ENCODE peak calls at places on chromosomes 3 and 15, in six cellular contexts. N is astrocyte of the spinal cord; E is pons; F is activated naive CD4-positive, alpha-beta T cell; W is GM23338; V is Right ventricle myocardium superior. T is an unnamed sample.

GRCh38 chr3:48930590-48930989 is 11.9 kb downstream of the ARIH2 start:
- DNase-seq in W (no peak), F (no peak), V (no peak), E (no peak), N (no peak), T (no peak)

GRCh38 chr3:98807565-98807964 is 44.4 kb downstream of the ST3GAL6 start:
- DNase-seq in V (no peak), E (no peak), W (no peak), F (no peak), N (no peak), T (no peak)

GRCh38 chr3:35908366-35909232 is 269.3 kb downstream of the ARPP21 start:
- DNase-seq in E (peak), V (peak), N (peak), F (no peak), W (peak), T (peak)

GRCh38 chr3:10106919-10107318 is 1.1 kb downstream of the FANCD2OS start:
- DNase-seq in V (no peak), F (no peak), W (no peak), N (no peak), E (no peak), T (no peak)

GRCh38 chr3:4776980-4777581 is 202.2 kb upstream of the BHLHE40 start:
- DNase-seq in W (no peak), E (no peak), F (no peak), N (no peak), V (no peak), T (no peak)

GRCh38 chr15:40471778-40472130 is 970 bp downstream of the CHST14 start:
- DNase-seq in F (no peak), E (no peak), W (peak), N (no peak), V (no peak), T (no peak)

GRCh38 chr15:89364741-89365450 is 30.3 kb upstream of the POLG start:
- DNase-seq in N (no peak), V (no peak), W (no peak), F (no peak), E (peak), T (no peak)

GRCh38 chr3:64267774-64268604 is 42.7 kb upstream of the PRICKLE2 start:
- DNase-seq in V (peak), N (peak), F (no peak), E (peak), W (peak), T (no peak)

GRCh38 chr15:86199467-86200145 is 119.9 kb downstream of the AGBL1 start:
- DNase-seq in W (no peak), E (no peak), V (no peak), N (no peak), F (no peak), T (no peak)

GRCh38 chr3:195872800-195873199 is 35.6 kb downstream of the TNK2 start:
- DNase-seq in V (no peak), E (no peak), W (no peak), F (no peak), N (no peak), T (no peak)

GRCh38 chr15:41965441-41966413 is 6.6 kb downstream of the EHD4 start:
- DNase-seq in V (peak), E (no peak), W (peak), F (no peak), N (no peak), T (no peak)

GRCh38 chr3:112010631-112011030 is 11.9 kb downstream of the TAGLN3 start:
- DNase-seq in V (no peak), F (no peak), W (no peak), E (no peak), N (no peak), T (no peak)

GRCh38 chr15:52559583-52559982 is 9.2 kb downstream of the ARPP19 start:
- DNase-seq in V (no peak), F (no peak), E (no peak), N (peak), W (no peak), T (no peak)

GRCh38 chr15:93118904-93119303 is 29.9 kb upstream of the RGMA start:
- DNase-seq in F (no peak), W (no peak), E (no peak), N (no peak), V (no peak), T (no peak)

GRCh38 chr15:96171842-96172241 is 158.7 kb upstream of the NR2F2 start:
- DNase-seq in N (peak), E (no peak), W (peak), V (no peak), F (no peak), T (no peak)

GRCh38 chr15:25332306-25332705 is 106.5 kb downstream of the UBE3A start:
- DNase-seq in W (no peak), F (no peak), V (no peak), N (no peak), E (no peak), T (no peak)

GRCh38 chr15:79939399-79939798 is 31.6 kb downstream of the BCL2A1 start:
- DNase-seq in E (no peak), N (no peak), V (no peak), W (no peak), F (no peak), T (no peak)

GRCh38 chr3:139355502-139355901 is 11.7 kb downstream of the MRPS22 start:
- DNase-seq in V (peak), W (no peak), F (no peak), E (peak), N (no peak), T (no peak)

T was measured in AG04449.